ENCODE peak calls at places on chromosomes 12 and 14, in five cellular contexts. D, T, R, Y and S are unnamed samples.

GRCh38 chr14:49972840-49973239 is 80.0 kb downstream of the ARF6 start:
- DNase-seq in D (no peak), T (peak), R (no peak), Y (no peak), S (no peak)

GRCh38 chr12:95762123-95762785 is 28.3 kb downstream of the NTN4 start:
- DNase-seq in D (no peak), T (no peak), R (no peak), Y (no peak), S (no peak)

GRCh38 chr12:102144221-102144620 is 24.2 kb downstream of the PARPBP start:
- DNase-seq in D (no peak), T (no peak), R (no peak), Y (no peak), S (no peak)

GRCh38 chr12:39581592-39581991 is 38.0 kb downstream of the ABCD2 start:
- DNase-seq in D (no peak), T (no peak), R (no peak), Y (no peak), S (no peak)

GRCh38 chr12:62859203-62859799 is 75.6 kb downstream of the PPM1H start:
- DNase-seq in D (no peak), T (no peak), R (no peak), Y (no peak), S (no peak)

GRCh38 chr12:52193991-52194390 is 2.2 kb upstream of the KRT80 start:
- DNase-seq in D (no peak), T (no peak), R (no peak), Y (no peak), S (no peak)

GRCh38 chr14:50087350-50088116 is 28.8 kb downstream of the VCPKMT start:
- DNase-seq in D (no peak), T (no peak), R (no peak), Y (no peak), S (no peak)

GRCh38 chr14:23182372-23183014 is 967 bp downstream of the SLC7A8 start:
- DNase-seq in D (peak), T (no peak), R (peak), Y (no peak), S (peak)

GRCh38 chr14:87205811-87206210 is 787.2 kb downstream of the GALC start:
- DNase-seq in D (no peak), T (no peak), R (no peak), Y (no peak), S (no peak)

GRCh38 chr12:85947286-85947685 is 73.2 kb downstream of the NTS start:
- DNase-seq in D (no peak), T (no peak), R (no peak), Y (no peak), S (no peak)

GRCh38 chr14:78092040-78092439 is 78.1 kb upstream of the NRXN3 start:
- DNase-seq in D (no peak), T (no peak), R (no peak), Y (no peak), S (no peak)

GRCh38 chr12:16586350-16587109 is 19.4 kb downstream of the LMO3 start:
- DNase-seq in D (no peak), T (no peak), R (no peak), Y (no peak), S (no peak)

GRCh38 chr12:47949441-47950341 is 13.7 kb upstream of the TMEM106C start:
- DNase-seq in D (peak), T (peak), R (peak), Y (no peak), S (peak)

GRCh38 chr12:68342966-68343365 is 10.8 kb upstream of the MDM1 start:
- DNase-seq in D (no peak), T (peak), R (peak), Y (no peak), S (no peak)

GRCh38 chr14:22414876-22415632 is 174.0 kb downstream of the DAD1 start:
- DNase-seq in D (no peak), T (no peak), R (no peak), Y (no peak), S (no peak)

GRCh38 chr12:93748672-93749403 is 71.7 kb downstream of the CRADD start:
- DNase-seq in D (no peak), T (no peak), R (no peak), Y (no peak), S (no peak)

GRCh38 chr12:3493225-3494049 is 2.4 kb downstream of the PRMT8 start:
- DNase-seq in D (peak), T (no peak), R (peak), Y (no peak), S (no peak)

GRCh38 chr14:70289138-70289537 is 70.3 kb downstream of the COX16 start:
- DNase-seq in D (no peak), T (no peak), R (no peak), Y (no peak), S (no peak)

GRCh38 chr12:117596968-117597367 is 235.5 kb upstream of the NOS1 start:
- DNase-seq in D (no peak), T (peak), R (peak), Y (no peak), S (no peak)

GRCh38 chr12:91382081-91382543 is 199.5 kb upstream of the DCN start:
- DNase-seq in D (peak), T (peak), R (peak), Y (peak), S (peak)

GRCh38 chr12:121568971-121569808 is 11.6 kb downstream of the KDM2B start:
- DNase-seq in D (no peak), T (no peak), R (no peak), Y (no peak), S (no peak)

GRCh38 chr12:69569236-69569635 is 16.0 kb upstream of the CCT2 start:
- DNase-seq in D (no peak), T (no peak), R (no peak), Y (no peak), S (no peak)